ENCODE peak calls at places on chromosomes 6 and 20, in eight cellular contexts. J is transverse colon; F is AG09319; P is stomach; C is heart left ventricle; A is GM10248; O is upper lobe of right lung; U is CD8-positive, alpha-beta T cell. X is an unnamed sample.

GRCh38 chr6:149484733-149485700 is at the start of gene ZC3H12D:
- DNase-seq in U (peak; percentile 86), O (peak; percentile 75), A (no peak), F (no peak), J (peak; percentile 84), P (peak; percentile 59), C (peak; percentile 83), X (no peak)

GRCh38 chr6:4647414-4648365 is 128.5 kb upstream of the CDYL start:
- DNase-seq in C (peak; percentile 86), U (peak; percentile 49), P (peak; percentile 72), A (no peak), J (peak; percentile 80), O (peak; percentile 85), F (peak; percentile 24), X (peak; percentile 50)

GRCh38 chr20:4546786-4547185 is 174.9 kb upstream of the PRND start:
- DNase-seq in P (no peak), F (no peak), U (no peak), C (no peak), O (no peak), J (no peak), A (no peak), X (peak; percentile 92)

GRCh38 chr20:2955257-2955950 is 82.1 kb downstream of the PTPRA start:
- DNase-seq in P (no peak), O (no peak), C (no peak), F (no peak), J (no peak), U (no peak), A (peak; percentile 39), X (no peak)

GRCh38 chr6:885051-885590 is 192.2 kb upstream of the EXOC2 start:
- DNase-seq in P (no peak), C (no peak), A (no peak), J (peak; percentile 35), O (no peak), U (no peak), F (no peak), X (no peak)

GRCh38 chr6:139392834-139393233 is 18.4 kb upstream of the CITED2 start:
- DNase-seq in A (peak; percentile 63), F (no peak), J (no peak), O (no peak), P (no peak), C (no peak), U (no peak), X (no peak)

GRCh38 chr20:32052090-32052791 is at the start of gene HCK:
- DNase-seq in J (peak; percentile 30), A (peak; percentile 75), O (peak; percentile 78), U (no peak), P (peak; percentile 29), C (peak; percentile 83), F (no peak), X (no peak)

GRCh38 chr20:58839474-58839874 is 11.2 kb downstream of the GNAS-AS1 start:
- DNase-seq in A (no peak), U (peak; percentile 55), J (no peak), O (no peak), F (no peak), P (no peak), C (no peak), X (peak; percentile 44)

GRCh38 chr20:3203315-3204123 is 963 bp downstream of the DDRGK1 start:
- DNase-seq in P (peak; percentile 33), U (peak; percentile 56), J (peak; percentile 37), C (no peak), A (peak; percentile 58), F (no peak), O (no peak), X (no peak)

GRCh38 chr6:160926281-160927276 is 65.0 kb upstream of the MAP3K4 start:
- DNase-seq in C (no peak), O (no peak), F (no peak), U (no peak), A (no peak), J (no peak), P (no peak), X (no peak)

GRCh38 chr6:112291161-112291762 is 36.9 kb upstream of the LAMA4 start:
- DNase-seq in U (no peak), A (no peak), C (no peak), J (no peak), O (no peak), F (no peak), P (no peak), X (no peak)

GRCh38 chr6:112286010-112286409 is 31.6 kb upstream of the LAMA4 start:
- DNase-seq in A (no peak), F (no peak), O (no peak), P (no peak), J (no peak), U (peak; percentile 52), C (no peak), X (no peak)

GRCh38 chr6:112287836-112288235 is 33.5 kb upstream of the LAMA4 start:
- DNase-seq in J (no peak), F (no peak), O (no peak), C (no peak), P (no peak), A (no peak), U (no peak), X (no peak)

GRCh38 chr6:112286756-112287155 is 32.4 kb upstream of the LAMA4 start:
- DNase-seq in F (no peak), C (no peak), O (no peak), U (no peak), P (no peak), A (no peak), J (no peak), X (no peak)

DNA sequence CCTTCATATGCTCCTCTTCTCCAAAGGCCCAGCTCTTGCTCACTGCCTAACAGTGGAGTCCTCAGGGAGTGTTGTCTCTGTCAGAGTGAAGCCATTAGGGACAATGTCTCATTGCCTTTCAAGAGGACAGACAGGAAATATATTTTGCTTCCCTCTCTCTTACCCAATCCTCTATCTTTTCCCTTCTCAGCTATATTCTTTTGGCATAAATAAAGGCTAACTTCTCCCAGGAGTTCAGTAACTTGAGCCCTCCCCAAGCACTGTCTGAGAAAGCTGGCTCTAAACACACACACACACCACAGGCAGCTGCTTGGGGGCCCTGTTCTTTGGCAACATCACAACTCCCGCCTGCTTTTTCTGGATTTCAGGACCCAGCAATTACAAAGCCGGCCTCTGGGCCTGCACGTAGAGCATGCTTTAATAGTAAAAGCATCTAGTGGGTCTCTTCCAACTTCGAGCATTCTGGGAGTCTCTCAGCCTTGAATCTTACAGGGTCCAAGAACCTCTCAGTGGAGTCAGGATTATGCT is 34.7 kb upstream of the LAMA4 start:
- DNase-seq in P (no peak), A (no peak), J (peak; percentile 25), C (peak; percentile 70), F (peak; percentile 91), O (no peak), U (no peak), X (no peak)
- TF ChIP-seq CTCF in P (no peak), A (no peak), J (no peak), C (no peak), F (no peak), O (no peak), U (no peak), X (no peak)

GRCh38 chr20:710762-711120 is 35.1 kb upstream of the SCRT2 start:
- DNase-seq in J (no peak), O (peak; percentile 51), U (no peak), A (no peak), F (no peak), P (no peak), C (no peak), X (no peak)

GRCh38 chr20:707711-708110 is 32.1 kb upstream of the SCRT2 start:
- DNase-seq in P (peak; percentile 10), O (peak; percentile 44), F (no peak), U (no peak), A (no peak), J (no peak), C (no peak), X (no peak)

GRCh38 chr20:709864-710761 is 34.5 kb upstream of the SCRT2 start:
- DNase-seq in A (no peak), C (no peak), O (peak; percentile 58), J (no peak), U (no peak), P (peak; percentile 20), F (no peak), X (no peak)

GRCh38 chr20:709421-709820 is 33.8 kb upstream of the SCRT2 start:
- DNase-seq in O (peak; percentile 64), F (no peak), P (peak; percentile 56), U (no peak), J (no peak), C (peak; percentile 72), A (no peak), X (no peak)

GRCh38 chr20:708956-709355 is 33.4 kb upstream of the SCRT2 start:
- DNase-seq in A (no peak), C (no peak), P (no peak), J (no peak), F (no peak), U (no peak), O (no peak), X (no peak)
- TF ChIP-seq CTCF in A (no peak), C (no peak), P (no peak), J (no peak), F (no peak), U (no peak), O (no peak), X (no peak)

GRCh38 chr20:49347156-49347555 is 69.3 kb upstream of the ZNFX1 start:
- DNase-seq in U (no peak), J (no peak), C (no peak), F (no peak), P (no peak), O (no peak), A (no peak), X (no peak)

GRCh38 chr20:49345538-49345937 is 67.7 kb upstream of the ZNFX1 start:
- DNase-seq in P (no peak), C (no peak), O (no peak), F (peak; percentile 28), J (no peak), U (no peak), A (no peak), X (peak; percentile 95)

GRCh38 chr20:49344975-49345374 is 67.1 kb upstream of the ZNFX1 start:
- DNase-seq in A (no peak), F (peak; percentile 81), C (no peak), P (no peak), O (no peak), U (no peak), J (peak; percentile 41), X (peak; percentile 100)

GRCh38 chr20:49348563-49348962 is 70.7 kb upstream of the ZNFX1 start:
- DNase-seq in A (no peak), U (no peak), F (no peak), P (no peak), J (no peak), C (no peak), O (no peak), X (no peak)

DNA sequence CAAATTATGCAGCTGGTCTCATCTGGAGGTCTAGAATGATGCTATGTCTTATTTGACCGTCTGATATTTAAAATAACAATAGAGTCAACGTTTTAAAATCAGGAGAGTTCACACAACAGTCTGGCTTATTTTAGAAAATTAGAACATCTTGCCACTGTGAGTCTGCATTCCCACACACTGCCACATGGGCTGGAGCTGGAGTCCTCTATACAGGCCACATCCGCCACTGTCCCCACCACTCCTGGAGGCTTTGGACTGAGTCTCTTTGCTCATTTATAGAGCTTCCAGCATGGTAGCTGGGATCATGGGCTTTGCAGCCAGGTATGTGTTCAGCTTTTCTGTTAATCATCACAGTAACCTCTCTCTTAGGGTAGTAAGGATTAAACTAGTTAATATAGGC is 68.8 kb upstream of the ZNFX1 start:
- DNase-seq in O (no peak), J (no peak), U (no peak), F (no peak), A (no peak), C (no peak), P (no peak), X (no peak)
- TF ChIP-seq CTCF in O (no peak), J (no peak), U (no peak), F (no peak), A (no peak), C (no peak), P (no peak), X (no peak)

GRCh38 chr6:110307368-110307767 is 50.8 kb downstream of the METTL24 start:
- DNase-seq in P (no peak), J (no peak), F (no peak), A (no peak), U (no peak), O (no peak), C (no peak), X (no peak)
- TF ChIP-seq CTCF in P (no peak), J (no peak), F (no peak), A (no peak), U (no peak), O (no peak), C (no peak), X (no peak)

X was measured in RWPE1.